ENCODE peak calls at places on chromosomes 13 and 19, in four cellular contexts. One of them, this sample, is unnamed.
A peak's percentile ranks its signal among the peaks of the same experiment; 100 is the strongest.

GRCh38 chr13:40220299-40220935 is 446.0 kb downstream of the FOXO1 start:
- DNase-seq in D721Med: no peak
- DNase-seq in T-helper 1 cell: no peak
- DNase-seq in anterior cingulate cortex: no peak
- DNase-seq in this sample: no peak

GRCh38 chr13:110358381-110358780 is 51.3 kb downstream of the COL4A2 start:
- DNase-seq in D721Med: no peak
- DNase-seq in T-helper 1 cell: no peak
- DNase-seq in anterior cingulate cortex: no peak
- DNase-seq in this sample: no peak

GRCh38 chr19:4357921-4358326 is 14.6 kb downstream of the MPND start:
- DNase-seq in D721Med: no peak
- DNase-seq in T-helper 1 cell: no peak
- DNase-seq in anterior cingulate cortex: no peak
- DNase-seq in this sample: no peak

GRCh38 chr13:101627556-101627943 is 175.1 kb downstream of the ITGBL1 start:
- DNase-seq in D721Med: no peak
- DNase-seq in T-helper 1 cell: no peak
- DNase-seq in anterior cingulate cortex: no peak
- DNase-seq in this sample: peak; percentile 54

GRCh38 chr13:71252191-71252704 is 614.8 kb downstream of the DACH1 start:
- DNase-seq in D721Med: no peak
- DNase-seq in T-helper 1 cell: no peak
- DNase-seq in anterior cingulate cortex: no peak
- DNase-seq in this sample: peak; percentile 30

GRCh38 chr13:19957320-19958118 is 1.0 kb upstream of the ZMYM2 start:
- DNase-seq in D721Med: no peak
- DNase-seq in T-helper 1 cell: peak; percentile 73
- DNase-seq in anterior cingulate cortex: peak; percentile 59
- DNase-seq in this sample: no peak

GRCh38 chr19:40599331-40600085 is 1.7 kb upstream of the LTBP4 start:
- DNase-seq in D721Med: no peak
- DNase-seq in T-helper 1 cell: no peak
- DNase-seq in anterior cingulate cortex: no peak
- DNase-seq in this sample: no peak

GRCh38 chr19:18377026-18377425 is 8.9 kb upstream of the GDF15 start:
- DNase-seq in D721Med: no peak
- DNase-seq in T-helper 1 cell: no peak
- DNase-seq in anterior cingulate cortex: no peak
- DNase-seq in this sample: no peak

GRCh38 chr19:35744688-35745327 is 410 bp downstream of the U2AF1L4 start:
- DNase-seq in D721Med: peak; percentile 29
- DNase-seq in T-helper 1 cell: peak; percentile 93
- DNase-seq in anterior cingulate cortex: peak; percentile 93
- DNase-seq in this sample: peak; percentile 97